ENCODE peak calls at places on chromosomes 13 and 19, in nine cellular contexts. S, N, U, Q, P, O, H, A and V are unnamed samples.

GRCh38 chr13:33107403-33107760 is 91.2 kb downstream of the KL start:
- DNase-seq in N (no peak), S (no peak), A (no peak), H (no peak), O (no peak), P (no peak), Q (no peak), U (no peak), V (no peak)

GRCh38 chr13:29165840-29166239 is 345.7 kb downstream of the MTUS2 start:
- DNase-seq in A (no peak), Q (no peak), U (no peak), P (peak), H (no peak), O (peak), N (peak), S (no peak), V (no peak)

GRCh38 chr19:35029737-35030256 is 473 bp upstream of the SCN1B start:
- DNase-seq in H (no peak), Q (no peak), U (no peak), S (no peak), N (no peak), P (no peak), O (no peak), A (no peak), V (no peak)

GRCh38 chr13:101706651-101707050 is 254.2 kb downstream of the ITGBL1 start:
- DNase-seq in N (peak), H (peak), P (peak), Q (no peak), S (no peak), U (no peak), A (no peak), O (peak), V (no peak)

GRCh38 chr19:45824041-45824471 is 8.9 kb upstream of the RSPH6A start:
- DNase-seq in P (no peak), N (no peak), O (no peak), Q (no peak), A (no peak), H (no peak), S (no peak), U (no peak), V (no peak)

GRCh38 chr19:47644743-47645499 is 36.0 kb downstream of the BICRA start:
- DNase-seq in S (no peak), Q (no peak), H (no peak), N (no peak), U (no peak), O (peak), P (no peak), A (no peak), V (no peak)

GRCh38 chr19:33445752-33446070 is 72.2 kb downstream of the CEBPG start:
- DNase-seq in H (no peak), N (no peak), O (no peak), Q (no peak), P (no peak), S (no peak), U (peak), A (no peak), V (no peak)

GRCh38 chr19:55283548-55284393 is at the start of gene BRSK1:
- DNase-seq in P (peak), O (peak), S (peak), A (no peak), N (peak), Q (peak), U (no peak), H (peak), V (no peak)

GRCh38 chr13:97492257-97492656 is 58.3 kb downstream of the RAP2A start:
- DNase-seq in O (no peak), N (no peak), Q (no peak), P (no peak), A (no peak), S (no peak), H (no peak), U (no peak), V (no peak)

GRCh38 chr13:66520511-66521390 is 709.4 kb downstream of the PCDH9 start:
- DNase-seq in H (no peak), P (peak), N (no peak), S (no peak), Q (no peak), A (no peak), U (no peak), O (no peak), V (no peak)

GRCh38 chr13:76383671-76384461 is 502.3 kb downstream of the KCTD12 start:
- DNase-seq in A (no peak), P (peak), S (no peak), U (no peak), H (no peak), O (peak), Q (no peak), N (peak), V (no peak)

GRCh38 chr13:111531505-111531904 is 211.1 kb downstream of the TEX29 start:
- DNase-seq in Q (no peak), A (no peak), U (no peak), S (no peak), P (peak), O (peak), N (peak), H (no peak), V (no peak)

GRCh38 chr13:40017662-40018262 is 362.3 kb downstream of the COG6 start:
- DNase-seq in P (no peak), A (no peak), N (no peak), S (no peak), Q (no peak), H (no peak), O (no peak), U (no peak), V (no peak)

GRCh38 chr13:24564881-24565280 is 52.3 kb upstream of the PARP4 start:
- DNase-seq in U (no peak), H (no peak), P (no peak), O (no peak), A (no peak), N (no peak), S (no peak), Q (no peak), V (no peak)

GRCh38 chr13:37134411-37135041 is 29.1 kb upstream of the CSNK1A1L start:
- DNase-seq in O (peak), Q (no peak), H (no peak), P (peak), S (no peak), U (no peak), A (no peak), N (peak), V (no peak)

GRCh38 chr13:30151398-30151797 is 156.0 kb downstream of the KATNAL1 start:
- DNase-seq in H (no peak), N (no peak), P (no peak), O (no peak), A (no peak), U (no peak), Q (no peak), S (no peak), V (no peak)

GRCh38 chr13:41389580-41389979 is 67.8 kb upstream of the RGCC start:
- DNase-seq in A (no peak), N (no peak), U (no peak), Q (no peak), S (no peak), P (no peak), O (peak), H (no peak), V (no peak)

GRCh38 chr13:112510987-112511715 is 76.8 kb downstream of the TUBGCP3 start:
- DNase-seq in Q (no peak), A (no peak), S (no peak), U (no peak), P (no peak), H (no peak), N (no peak), O (no peak), V (no peak)

GRCh38 chr13:35190241-35190640 is 248.2 kb downstream of the NBEA start:
- DNase-seq in O (no peak), U (no peak), N (no peak), H (no peak), Q (no peak), P (peak), S (no peak), A (no peak), V (no peak)

GRCh38 chr19:41265376-41266153 is 1.4 kb downstream of the HNRNPUL1 start:
- DNase-seq in P (peak), Q (no peak), U (peak), S (no peak), H (peak), N (no peak), O (peak), A (no peak), V (peak)

GRCh38 chr19:37362733-37363132 is 8.2 kb upstream of the ZNF527 start:
- DNase-seq in N (no peak), H (no peak), A (no peak), O (peak), U (no peak), P (no peak), S (no peak), Q (no peak), V (no peak)

GRCh38 chr13:29573190-29573589 is 22.3 kb downstream of the SLC7A1 start:
- DNase-seq in U (no peak), O (peak), A (no peak), P (peak), Q (no peak), H (no peak), N (no peak), S (no peak), V (peak)

GRCh38 chr19:6801397-6802086 is 29.0 kb downstream of the VAV1 start:
- DNase-seq in Q (peak), A (peak), H (no peak), O (peak), P (peak), N (no peak), S (peak), U (peak), V (peak)

GRCh38 chr13:79679334-79679733 is 198.4 kb downstream of the NDFIP2 start:
- DNase-seq in P (peak), Q (peak), O (peak), U (peak), A (peak), H (peak), S (peak), N (peak), V (peak)

GRCh38 chr19:55358943-55359908 is 3.8 kb downstream of the GARIN5B start:
- DNase-seq in S (no peak), N (no peak), U (no peak), Q (no peak), O (no peak), H (no peak), P (no peak), A (no peak), V (no peak)

GRCh38 chr13:44718467-44718866 is 142.3 kb upstream of the TSC22D1 start:
- DNase-seq in U (no peak), H (no peak), N (no peak), Q (no peak), P (no peak), A (no peak), O (no peak), S (no peak), V (no peak)

GRCh38 chr19:46691948-46692347 is 25.0 kb downstream of the PRKD2 start:
- DNase-seq in N (no peak), O (no peak), Q (no peak), A (no peak), H (no peak), S (no peak), P (no peak), U (no peak), V (no peak)

GRCh38 chr19:38266070-38266469 is 1.7 kb downstream of the SPINT2 start:
- DNase-seq in N (no peak), U (no peak), Q (no peak), P (no peak), H (no peak), O (no peak), S (no peak), A (no peak), V (no peak)

GRCh38 chr13:19661126-19661525 is 27.7 kb downstream of the MPHOSPH8 start:
- DNase-seq in N (no peak), P (no peak), O (no peak), H (no peak), S (no peak), U (no peak), A (no peak), Q (no peak), V (no peak)

GRCh38 chr13:23433171-23434153 is at the start of gene SACS:
- DNase-seq in U (no peak), Q (no peak), O (peak), A (no peak), N (peak), H (peak), S (no peak), P (peak), V (no peak)

GRCh38 chr19:6362351-6362801 is 1.0 kb downstream of the CLPP start:
- DNase-seq in Q (no peak), A (no peak), O (no peak), N (no peak), H (no peak), P (no peak), U (no peak), S (no peak), V (no peak)

GRCh38 chr13:75633285-75633684 is 2.8 kb upstream of the LMO7 start:
- DNase-seq in N (peak), Q (no peak), H (no peak), O (peak), A (no peak), U (no peak), S (no peak), P (peak), V (no peak)

GRCh38 chr19:36169084-36169760 is 17.0 kb upstream of the COX7A1 start:
- DNase-seq in S (no peak), U (no peak), A (no peak), N (no peak), Q (peak), P (peak), H (peak), O (no peak), V (no peak)

GRCh38 chr13:40231311-40231710 is 435.1 kb downstream of the FOXO1 start:
- DNase-seq in S (no peak), Q (no peak), H (no peak), N (no peak), O (no peak), A (no peak), P (no peak), U (no peak), V (no peak)

GRCh38 chr13:108558489-108558888 is 70.9 kb upstream of the MYO16 start:
- DNase-seq in N (no peak), A (no peak), S (no peak), H (no peak), P (no peak), U (no peak), Q (no peak), O (no peak), V (no peak)
- TF ChIP-seq CTCF in N (no peak), A (no peak), S (no peak), H (no peak), P (no peak), U (no peak), Q (no peak), O (no peak), V (no peak)

DNA sequence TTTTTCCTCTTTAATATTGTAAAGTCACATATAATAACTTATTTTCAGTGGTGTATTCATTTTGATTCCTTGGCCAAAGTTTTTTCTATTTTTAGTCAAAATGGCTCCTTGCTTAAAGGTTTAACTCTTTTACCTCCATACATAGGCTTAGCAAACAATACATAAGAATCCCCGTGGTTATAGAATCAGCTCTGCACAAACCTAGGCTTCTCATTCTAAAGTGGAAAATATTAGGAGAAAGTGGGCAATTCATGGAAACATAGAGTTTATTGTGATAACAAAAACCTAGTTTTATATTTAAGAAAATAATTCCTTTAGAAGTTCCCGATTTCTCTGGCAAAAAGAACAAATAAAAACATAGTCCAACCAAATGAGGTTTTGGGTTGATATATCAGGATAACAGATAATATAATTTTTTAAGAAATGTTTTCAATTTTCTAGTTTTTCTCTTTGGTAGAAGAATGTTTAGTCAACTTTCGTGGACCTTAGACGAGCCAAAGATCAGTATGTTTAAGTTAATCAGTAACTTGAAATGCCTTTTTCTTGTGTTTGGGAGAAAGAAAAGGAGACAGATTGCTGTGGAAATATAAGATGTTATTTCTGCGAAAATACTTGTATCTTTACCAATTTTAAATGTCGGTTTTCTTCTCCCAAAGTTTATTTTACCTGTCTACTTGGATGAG is 93.4 kb upstream of the KLF12 start:
- DNase-seq in N (no peak), S (no peak), U (no peak), A (no peak), O (no peak), Q (no peak), H (no peak), P (no peak), V (no peak)
- TF ChIP-seq CTCF in N (no peak), S (no peak), U (no peak), A (no peak), O (no peak), Q (no peak), H (no peak), P (no peak), V (no peak)

DNA sequence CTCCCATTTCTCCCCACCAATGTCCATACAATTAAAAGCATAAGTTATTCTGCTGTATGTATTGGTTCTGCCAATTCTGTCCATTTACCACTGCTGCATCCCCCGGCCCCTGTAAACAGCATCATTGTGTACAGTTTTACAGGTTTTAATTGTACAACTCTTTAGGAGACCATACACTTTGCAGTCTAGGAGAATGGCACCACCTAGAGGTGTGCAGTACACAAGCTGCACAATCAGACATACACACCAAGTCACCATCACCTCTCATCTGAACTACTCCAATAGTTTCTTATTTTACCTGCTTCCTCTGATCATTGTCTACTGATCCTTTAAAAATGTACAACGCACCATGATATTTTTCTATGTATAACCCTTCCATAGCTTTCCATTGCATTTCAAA is 855.9 kb upstream of the KLHL1 start:
- DNase-seq in O (peak), Q (no peak), U (no peak), N (no peak), H (no peak), S (no peak), A (no peak), P (no peak), V (no peak)
- TF ChIP-seq CTCF in O (peak), Q (no peak), U (no peak), N (no peak), H (peak), S (no peak), A (no peak), P (peak), V (no peak)

GRCh38 chr13:73602295-73602694 is 531.9 kb downstream of the KLF12 start:
- DNase-seq in U (no peak), O (peak), Q (no peak), N (no peak), P (peak), H (no peak), S (no peak), A (no peak), V (no peak)

GRCh38 chr13:73599232-73600128 is 534.7 kb downstream of the KLF12 start:
- DNase-seq in H (no peak), N (no peak), Q (no peak), O (no peak), S (no peak), P (no peak), A (no peak), U (no peak), V (no peak)

GRCh38 chr13:73601708-73602107 is 532.5 kb downstream of the KLF12 start:
- DNase-seq in O (no peak), S (no peak), N (no peak), Q (no peak), U (no peak), H (no peak), P (no peak), A (no peak), V (no peak)

GRCh38 chr13:73596382-73596781 is 537.6 kb downstream of the KLF5 start:
- DNase-seq in N (no peak), S (no peak), P (no peak), O (no peak), A (no peak), Q (no peak), U (no peak), H (no peak), V (no peak)

GRCh38 chr13:73598021-73598712 is 536.0 kb downstream of the KLF12 start:
- DNase-seq in P (peak), Q (no peak), U (no peak), S (no peak), A (no peak), H (no peak), N (peak), O (peak), V (no peak)
- TF ChIP-seq CTCF in P (no peak), Q (no peak), U (no peak), S (no peak), A (no peak), H (no peak), N (no peak), O (no peak), V (no peak)

GRCh38 chr19:18519962-18520847 is 1.7 kb downstream of the ELL start:
- DNase-seq in N (peak), Q (peak), O (peak), S (peak), P (peak), A (peak), H (peak), U (no peak), V (peak)
- TF ChIP-seq CTCF in N (peak), Q (peak), O (peak), S (peak), P (peak), A (no peak), H (peak), U (peak), V (peak)

GRCh38 chr19:31943305-31943704 is 402.1 kb upstream of the ZNF507 start:
- DNase-seq in H (peak), S (no peak), A (no peak), Q (no peak), U (no peak), O (no peak), N (no peak), P (no peak), V (no peak)
- TF ChIP-seq CTCF in H (no peak), S (no peak), A (no peak), Q (no peak), U (no peak), O (no peak), N (no peak), P (no peak), V (no peak)

GRCh38 chr13:21673592-21674270 is 2.9 kb downstream of the FGF9 start:
- DNase-seq in Q (peak), A (no peak), S (peak), P (peak), N (no peak), U (no peak), O (peak), H (peak), V (peak)
- TF ChIP-seq CTCF in Q (no peak), A (no peak), S (no peak), P (no peak), N (no peak), U (peak), O (no peak), H (peak), V (no peak)

DNA sequence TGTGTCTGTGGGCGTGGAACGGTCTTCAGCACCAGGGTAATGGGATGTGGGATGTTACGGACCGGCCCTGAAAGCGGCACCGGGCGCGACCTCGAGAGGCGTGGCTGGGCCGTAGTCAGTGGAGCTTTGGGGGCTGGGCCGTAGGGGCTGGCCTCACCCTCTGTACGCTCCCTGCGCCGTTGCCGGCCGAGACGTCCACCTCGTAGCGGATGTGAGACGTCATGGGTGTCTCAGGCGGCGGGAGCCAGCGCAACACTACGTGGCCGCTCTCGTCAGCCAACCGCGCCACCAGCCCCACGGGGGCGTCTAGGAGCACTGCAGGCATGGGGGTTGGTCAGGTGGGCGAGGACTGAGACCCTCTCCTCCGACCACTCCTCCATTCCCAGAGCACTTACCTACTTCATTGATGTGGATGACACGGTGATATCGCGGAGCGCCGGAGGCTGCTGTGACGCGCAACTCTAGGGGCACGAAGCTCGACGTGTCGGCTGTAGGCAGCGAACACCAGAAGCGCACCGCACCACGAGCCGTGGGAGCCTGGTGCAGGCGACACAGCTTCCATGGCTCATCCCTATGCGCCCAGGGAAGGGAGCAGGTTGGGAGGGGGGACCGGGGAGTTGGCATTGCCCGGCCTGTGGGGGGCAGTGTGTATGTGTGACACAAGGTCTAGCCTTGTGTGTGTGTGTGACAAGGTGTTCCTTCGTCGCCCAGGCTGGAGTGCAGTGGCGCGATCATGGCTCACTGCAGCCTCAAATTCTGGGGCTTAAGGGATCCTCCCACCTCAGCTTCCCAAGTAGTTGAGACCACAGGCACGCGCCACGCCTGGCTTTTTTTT is 2.4 kb downstream of the EPOR start:
- DNase-seq in O (peak), A (no peak), Q (peak), N (peak), S (peak), P (peak), U (peak), H (peak), V (peak)
- TF ChIP-seq CTCF in O (no peak), A (no peak), Q (no peak), N (peak), S (no peak), P (peak), U (no peak), H (no peak), V (peak)

GRCh38 chr19:51703655-51704515 is 10.8 kb downstream of the SPACA6 start:
- DNase-seq in S (peak), P (peak), O (peak), N (peak), H (peak), U (peak), Q (peak), A (peak), V (peak)
- TF ChIP-seq CTCF in S (peak), P (peak), O (peak), N (peak), H (no peak), U (peak), Q (no peak), A (no peak), V (peak)